ENCODE peak calls at places on chromosomes 7 and 10, in four cellular contexts. T is CD4-positive, CD25-positive, alpha-beta regulatory T cell; G is body of pancreas; Z is stomach. H is an unnamed sample.

GRCh38 chr7:26512737-26513136 is 221.1 kb downstream of the SNX10 start:
- DNase-seq in T (no peak), G (no peak), Z (no peak), H (no peak)

GRCh38 chr7:11182736-11183135 is 209.1 kb downstream of the PHF14 start:
- DNase-seq in T (no peak), G (no peak), Z (no peak), H (no peak)

GRCh38 chr10:26361351-26361750 is 76.8 kb upstream of the APBB1IP start:
- DNase-seq in T (no peak), G (no peak), Z (no peak), H (no peak)

GRCh38 chr10:73262105-73262730 is 9.8 kb upstream of the MRPS16 start:
- DNase-seq in T (no peak), G (no peak), Z (no peak), H (no peak)

GRCh38 chr10:43354879-43355380 is 16.5 kb upstream of the FXYD4 start:
- DNase-seq in T (no peak), G (no peak), Z (no peak), H (no peak)

GRCh38 chr7:98284335-98285036 is 3.0 kb downstream of the BRI3 start:
- DNase-seq in T (no peak), G (peak; percentile 90), Z (peak; percentile 85), H (peak; percentile 95)

GRCh38 chr10:91312031-91312733 is 91.7 kb downstream of the PCGF5 start:
- DNase-seq in T (no peak), G (no peak), Z (no peak), H (no peak)

GRCh38 chr7:50641442-50642405 is 76.5 kb upstream of the DDC start:
- DNase-seq in T (no peak), G (peak; percentile 73), Z (no peak), H (peak; percentile 16)

GRCh38 chr7:151859111-151859947 is 17.6 kb downstream of the PRKAG2 start:
- DNase-seq in T (no peak), G (peak; percentile 80), Z (peak; percentile 45), H (no peak)

GRCh38 chr7:95397381-95397780 is 1.2 kb upstream of the PON3 start:
- DNase-seq in T (no peak), G (no peak), Z (no peak), H (no peak)
- H3K4me3 ChIP-seq in T (no peak overlapping the region), G (no peak overlapping the region), Z (peak overlapping the region; percentile 59), H (peak overlapping the region; percentile 56)

GRCh38 chr10:80484243-80484642 is 30.1 kb downstream of the TSPAN14 start:
- DNase-seq in T (no peak), G (no peak), Z (peak; percentile 18), H (no peak)

GRCh38 chr10:80485410-80486135 is 31.5 kb downstream of the TSPAN14 start:
- DNase-seq in T (no peak), G (no peak), Z (peak; percentile 15), H (no peak)

GRCh38 chr10:80486785-80487421 is 32.8 kb downstream of the TSPAN14 start:
- DNase-seq in T (no peak), G (no peak), Z (peak; percentile 9), H (no peak)

GRCh38 chr10:80486151-80486692 is 32.1 kb downstream of the TSPAN14 start:
- DNase-seq in T (no peak), G (no peak), Z (peak; percentile 24), H (no peak)

GRCh38 chr10:80484677-80485409 is 30.7 kb downstream of the TSPAN14 start:
- DNase-seq in T (peak; percentile 35), G (no peak), Z (peak; percentile 3), H (no peak)
- H3K4me1 ChIP-seq in T (peaks cover 80% of the 10 kb centered on the region), G (peaks cover 45% of the 10 kb centered on the region), Z (peaks cover 44% of the 10 kb centered on the region), H (peaks cover 15% of the 10 kb centered on the region)

DNA sequence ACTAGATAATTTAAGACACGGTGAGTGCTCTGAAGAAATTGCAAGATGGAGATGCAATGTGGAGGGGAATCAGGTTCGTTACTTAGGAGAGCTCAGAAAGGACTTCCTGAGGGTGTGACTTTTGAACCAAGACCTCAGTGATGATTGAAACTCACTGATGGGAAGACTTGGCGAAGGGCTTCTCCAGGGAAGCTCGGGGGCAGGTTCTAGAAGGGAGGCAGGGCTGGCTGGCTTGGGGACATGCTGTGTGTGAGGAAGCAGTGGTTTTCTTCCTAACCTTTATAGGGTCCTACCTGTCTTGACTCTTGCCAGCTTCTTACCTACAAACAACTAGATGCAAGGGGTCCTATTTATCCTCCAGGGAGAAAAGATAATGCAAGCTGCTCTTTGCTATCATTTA is 637.9 kb downstream of the ACTR3B start:
- DNase-seq in T (no peak), G (no peak), Z (no peak), H (no peak)
- H3K9me3 ChIP-seq in T (peaks cover 12% of the 10 kb centered on the region), G (no peaks in the 10 kb centered on the region), Z (peaks cover 11% of the 10 kb centered on the region), H (peaks cover 3% of the 10 kb centered on the region)

GRCh38 chr7:94397721-94398120 is 3.0 kb downstream of the COL1A2 start:
- DNase-seq in T (no peak), G (no peak), Z (no peak), H (no peak)

GRCh38 chr7:94396606-94397005 is 1.9 kb downstream of the COL1A2 start:
- DNase-seq in T (no peak), G (no peak), Z (no peak), H (no peak)

GRCh38 chr7:94401411-94401810 is 6.7 kb downstream of the COL1A2 start:
- DNase-seq in T (no peak), G (no peak), Z (no peak), H (no peak)

GRCh38 chr7:94400643-94401042 is 5.9 kb downstream of the COL1A2 start:
- DNase-seq in T (no peak), G (no peak), Z (no peak), H (no peak)

GRCh38 chr7:94400022-94400421 is 5.3 kb downstream of the COL1A2 start:
- DNase-seq in T (no peak), G (no peak), Z (no peak), H (no peak)
- H3K4me3 ChIP-seq in T (no peak overlapping the region), G (no peak overlapping the region), Z (no peak overlapping the region), H (no peak overlapping the region)

H was measured in small intestine.